ENCODE peak calls at places on chromosomes 7 and 10, in four cellular contexts. Z, I, D and S are unnamed samples.

GRCh38 chr10:88733215-88733614 is 26.6 kb upstream of the LIPN start:
- DNase-seq in Z (no peak), I (no peak), D (no peak), S (no peak)

GRCh38 chr10:118698421-118698820 is 56.3 kb downstream of the CACUL1 start:
- DNase-seq in Z (peak), I (no peak), D (no peak), S (peak)

GRCh38 chr7:69598081-69598486 is at the start of gene AUTS2:
- DNase-seq in Z (peak), I (peak), D (peak), S (no peak)

GRCh38 chr10:116952729-116953128 is 52.3 kb downstream of the SHTN1 start:
- DNase-seq in Z (no peak), I (no peak), D (no peak), S (no peak)

GRCh38 chr10:42149027-42149700 is 489.2 kb downstream of the ZNF33B start:
- DNase-seq in Z (no peak), I (no peak), D (no peak), S (no peak)

GRCh38 chr10:78937388-78937787 is 131.4 kb upstream of the ZMIZ1 start:
- DNase-seq in Z (no peak), I (no peak), D (no peak), S (no peak)

GRCh38 chr10:16950686-16951681 is 133.8 kb upstream of the RSU1 start:
- DNase-seq in Z (peak), I (no peak), D (no peak), S (no peak)

GRCh38 chr7:139035588-139036353 is at the start of gene ZC3HAV1L:
- DNase-seq in Z (peak), I (no peak), D (peak), S (peak)

GRCh38 chr7:152709307-152710133 is 33.6 kb upstream of the XRCC2 start:
- DNase-seq in Z (no peak), I (peak), D (no peak), S (peak)

GRCh38 chr10:124743188-124744046 is 761 bp downstream of the FAM53B start:
- DNase-seq in Z (peak), I (no peak), D (no peak), S (no peak)

GRCh38 chr7:90916319-90916718 is 320.2 kb downstream of the CDK14 start:
- DNase-seq in Z (no peak), I (no peak), D (no peak), S (no peak)

GRCh38 chr7:103149808-103150180 is 895 bp upstream of the NAPEPLD start:
- DNase-seq in Z (no peak), I (no peak), D (no peak), S (no peak)

GRCh38 chr10:113171662-113172061 is 221.6 kb downstream of the TCF7L2 start:
- DNase-seq in Z (no peak), I (no peak), D (no peak), S (no peak)

GRCh38 chr7:157445956-157446295 is 109.1 kb downstream of the DNAJB6 start:
- DNase-seq in Z (no peak), I (no peak), D (no peak), S (no peak)

GRCh38 chr10:97278491-97278989 is 13.9 kb downstream of the ARHGAP19 start:
- DNase-seq in Z (peak), I (peak), D (peak), S (no peak)

GRCh38 chr10:75475470-75476182 is 44.2 kb downstream of the LRMDA start:
- DNase-seq in Z (no peak), I (no peak), D (no peak), S (no peak)

GRCh38 chr10:21989453-21990154 is 13.9 kb downstream of the DNAJC1 start:
- DNase-seq in Z (peak), I (no peak), D (peak), S (no peak)

GRCh38 chr7:6709808-6710207 is 3.1 kb upstream of the ZNF12 start:
- DNase-seq in Z (peak), I (no peak), D (no peak), S (no peak)

GRCh38 chr7:40530292-40530691 is 395.5 kb downstream of the SUGCT start:
- DNase-seq in Z (no peak), I (no peak), D (no peak), S (no peak)

GRCh38 chr10:74190494-74190893 is 39.5 kb downstream of the ADK start:
- DNase-seq in Z (no peak), I (no peak), D (no peak), S (no peak)

GRCh38 chr10:96743988-96744585 is 23.8 kb upstream of the PIK3AP1 start:
- DNase-seq in Z (no peak), I (no peak), D (no peak), S (no peak)

GRCh38 chr10:26737730-26738129 is 40.2 kb downstream of the PDSS1 start:
- DNase-seq in Z (no peak), I (no peak), D (no peak), S (no peak)

GRCh38 chr7:157699357-157700013 is 362.7 kb downstream of the DNAJB6 start:
- DNase-seq in Z (no peak), I (no peak), D (no peak), S (no peak)

GRCh38 chr10:113329121-113329596 is 223.7 kb upstream of the HABP2 start:
- DNase-seq in Z (peak), I (no peak), D (no peak), S (no peak)

GRCh38 chr10:115432188-115432819 is 339.1 kb downstream of the ATRNL1 start:
- DNase-seq in Z (peak), I (no peak), D (peak), S (peak)

GRCh38 chr7:1690359-1690958 is 20.4 kb downstream of the ELFN1 start:
- DNase-seq in Z (no peak), I (no peak), D (no peak), S (no peak)

GRCh38 chr10:2477154-2477553 is 590.2 kb upstream of the PFKP start:
- DNase-seq in Z (no peak), I (no peak), D (no peak), S (no peak)

GRCh38 chr7:42625391-42625790 is 286.5 kb downstream of the C7orf25 start:
- DNase-seq in Z (no peak), I (no peak), D (no peak), S (no peak)

GRCh38 chr7:12524794-12525386 is 45.6 kb upstream of the SCIN start:
- DNase-seq in Z (peak), I (peak), D (peak), S (peak)

GRCh38 chr7:28020302-28020940 is 160.2 kb downstream of the JAZF1 start:
- DNase-seq in Z (peak), I (peak), D (peak), S (no peak)

GRCh38 chr7:69373171-69374035 is 224.9 kb upstream of the AUTS2 start:
- DNase-seq in Z (peak), I (no peak), D (no peak), S (no peak)

GRCh38 chr10:131961777-131962450 is 19.8 kb downstream of the BNIP3 start:
- DNase-seq in Z (no peak), I (no peak), D (no peak), S (no peak)

GRCh38 chr10:114714281-114714741 is 56.2 kb upstream of the ABLIM1 start:
- DNase-seq in Z (peak), I (peak), D (no peak), S (no peak)